ENCODE peak calls at places on chromosomes 5 and 9, in seven cellular contexts. G, V, I, E, C, O and X are unnamed samples.

GRCh38 chr5:66864240-66864884 is 268.2 kb downstream of the MAST4 start:
- DNase-seq in G (peak), V (no peak), I (no peak), E (peak), C (no peak), O (peak), X (no peak)

GRCh38 chr5:78518365-78519197 is 130.0 kb downstream of the LHFPL2 start:
- DNase-seq in G (no peak), V (no peak), I (no peak), E (peak), C (no peak), O (peak), X (no peak)

GRCh38 chr9:86671018-86671417 is 276.3 kb downstream of the GAS1 start:
- DNase-seq in G (no peak), V (no peak), I (no peak), E (no peak), C (no peak), O (no peak), X (no peak)

GRCh38 chr5:137310051-137310730 is 188.9 kb downstream of the SPOCK1 start:
- DNase-seq in G (no peak), V (no peak), I (no peak), E (peak), C (no peak), O (peak), X (no peak)

GRCh38 chr9:120308495-120308894 is 271.5 kb downstream of the CDK5RAP2 start:
- DNase-seq in G (no peak), V (no peak), I (no peak), E (no peak), C (peak), O (no peak), X (no peak)

GRCh38 chr5:3010301-3010952 is 258.9 kb upstream of the IRX2 start:
- DNase-seq in G (no peak), V (no peak), I (no peak), E (no peak), C (no peak), O (no peak), X (no peak)

GRCh38 chr5:81544351-81545001 is 150.5 kb upstream of the ACOT12 start:
- DNase-seq in G (no peak), V (no peak), I (no peak), E (no peak), C (no peak), O (no peak), X (peak)

GRCh38 chr5:42887575-42887974 is 75.9 kb upstream of the SELENOP start:
- DNase-seq in G (no peak), V (no peak), I (no peak), E (no peak), C (no peak), O (peak), X (no peak)

GRCh38 chr5:93909356-93909755 is 168.0 kb upstream of the POU5F2 start:
- DNase-seq in G (no peak), V (no peak), I (no peak), E (no peak), C (no peak), O (peak), X (no peak)

GRCh38 chr5:73131711-73132428 is 11.5 kb downstream of the TMEM171 start:
- DNase-seq in G (no peak), V (no peak), I (no peak), E (no peak), C (no peak), O (no peak), X (no peak)

GRCh38 chr5:139178948-139179347 is 19.2 kb downstream of the SIL1 start:
- DNase-seq in G (no peak), V (no peak), I (no peak), E (peak), C (no peak), O (peak), X (peak)

GRCh38 chr9:89000973-89001916 is 10.0 kb downstream of the S1PR3 start:
- DNase-seq in G (peak), V (peak), I (peak), E (peak), C (peak), O (peak), X (peak)

GRCh38 chr5:93601433-93602175 is 18.6 kb downstream of the NR2F1 start:
- DNase-seq in G (no peak), V (no peak), I (no peak), E (no peak), C (no peak), O (peak), X (no peak)

GRCh38 chr9:69130456-69131441 is 43.3 kb upstream of the TJP2 start:
- DNase-seq in G (no peak), V (no peak), I (no peak), E (peak), C (no peak), O (peak), X (no peak)

GRCh38 chr5:67699560-67699959 is 503.0 kb upstream of the CD180 start:
- DNase-seq in G (no peak), V (no peak), I (no peak), E (no peak), C (no peak), O (no peak), X (no peak)

GRCh38 chr9:31166516-31166915 is 1217.9 kb upstream of the ACO1 start:
- DNase-seq in G (no peak), V (no peak), I (no peak), E (no peak), C (no peak), O (no peak), X (no peak)

GRCh38 chr5:179051784-179052183 is 8.4 kb upstream of the ZNF354C start:
- DNase-seq in G (no peak), V (no peak), I (no peak), E (no peak), C (no peak), O (no peak), X (peak)

GRCh38 chr5:108461628-108462367 is 79.9 kb upstream of the FBXL17 start:
- DNase-seq in G (no peak), V (no peak), I (no peak), E (peak), C (no peak), O (peak), X (no peak)

GRCh38 chr5:42590566-42590965 is 166.1 kb upstream of the CCDC152 start:
- DNase-seq in G (no peak), V (no peak), I (no peak), E (no peak), C (no peak), O (no peak), X (no peak)

GRCh38 chr9:79877943-79878612 is 306.3 kb downstream of the TLE4 start:
- DNase-seq in G (no peak), V (no peak), I (no peak), E (no peak), C (no peak), O (no peak), X (no peak)

GRCh38 chr5:59569158-59569557 is 324.4 kb downstream of the PDE4D start:
- DNase-seq in G (no peak), V (no peak), I (no peak), E (no peak), C (no peak), O (no peak), X (no peak)

GRCh38 chr9:35756275-35756742 is 2.2 kb upstream of the MSMP start:
- DNase-seq in G (no peak), V (peak), I (peak), E (no peak), C (no peak), O (peak), X (no peak)

GRCh38 chr9:134216449-134216951 is 52.1 kb upstream of the RNU6ATAC start:
- DNase-seq in G (no peak), V (no peak), I (no peak), E (no peak), C (no peak), O (no peak), X (no peak)